ENCODE peak calls at places on chromosomes 13 and 19, in eight cellular contexts. K is stimulated activated CD8-positive, alpha-beta memory T cell treated with anti-CD3 and anti-CD28 coated beads, Interleukin-4, amount 100 ng/mL, for 24 hours; I is chondrocyte; Z is left cardiac atrium; J is stimulated activated CD4-positive, alpha-beta T cell treated with anti-CD3 and anti-CD28 coated beads, Interleukin-4, amount 100 ng/mL, for 1 hour; U is ELR; S is A549; A is tibial artery. N is an unnamed sample.

GRCh38 chr19:17873661-17874422 is 2.1 kb downstream of the SLC5A5 start:
- DNase-seq in A (no peak), J (peak), K (peak), Z (peak), I (no peak), S (peak), U (peak), N (no peak)

GRCh38 chr13:65638572-65639168 is 1591.5 kb downstream of the PCDH9 start:
- DNase-seq in S (peak), A (no peak), U (peak), Z (no peak), I (no peak), K (no peak), J (no peak), N (no peak)

GRCh38 chr19:12450817-12451216 is 10.0 kb upstream of the ZNF443 start:
- DNase-seq in J (no peak), S (no peak), A (no peak), U (no peak), I (no peak), Z (no peak), K (no peak), N (no peak)

GRCh38 chr19:34218818-34219164 is 35.6 kb upstream of the GARRE1 start:
- DNase-seq in J (no peak), S (no peak), U (no peak), I (no peak), A (no peak), Z (no peak), K (no peak), N (no peak)

GRCh38 chr19:5238700-5239099 is 101.9 kb downstream of the PTPRS start:
- DNase-seq in K (no peak), S (no peak), J (no peak), U (no peak), Z (no peak), A (no peak), I (no peak), N (no peak)

GRCh38 chr13:106083620-106084350 is 451.7 kb downstream of the EFNB2 start:
- DNase-seq in J (no peak), S (peak), Z (no peak), U (peak), A (no peak), I (no peak), K (no peak), N (no peak)

GRCh38 chr13:50309872-50310594 is 294.8 kb downstream of the KCNRG start:
- DNase-seq in A (no peak), U (no peak), K (no peak), S (no peak), I (no peak), J (no peak), Z (no peak), N (no peak)

GRCh38 chr13:46160474-46161066 is 21.4 kb downstream of the LCP1 start:
- DNase-seq in K (no peak), I (no peak), A (no peak), S (peak), Z (no peak), J (no peak), U (peak), N (no peak)

GRCh38 chr19:30882411-30883005 is 466.7 kb downstream of the TSHZ3 start:
- DNase-seq in I (no peak), K (no peak), J (no peak), S (no peak), Z (no peak), A (no peak), U (no peak), N (no peak)

GRCh38 chr13:67069117-67069767 is 160.9 kb downstream of the PCDH9 start:
- DNase-seq in U (peak), S (peak), A (no peak), J (no peak), K (no peak), I (no peak), Z (no peak), N (no peak)

GRCh38 chr19:58399903-58400637 is 4.6 kb downstream of the RNF225 start:
- DNase-seq in Z (no peak), J (no peak), A (peak), I (peak), U (no peak), S (no peak), K (no peak), N (no peak)

GRCh38 chr13:113502686-113503085 is 12.2 kb upstream of the DCUN1D2 start:
- DNase-seq in A (no peak), Z (no peak), S (no peak), J (no peak), I (no peak), K (no peak), U (no peak), N (no peak)

GRCh38 chr19:14536926-14537692 is 7.7 kb downstream of the TECR start:
- DNase-seq in Z (peak), A (peak), I (no peak), J (peak), U (peak), S (peak), K (peak), N (peak)

GRCh38 chr13:107370036-107370785 is 802.3 kb upstream of the ARGLU1 start:
- DNase-seq in I (no peak), K (no peak), Z (no peak), J (no peak), A (no peak), S (no peak), U (peak), N (no peak)

GRCh38 chr13:113105032-113105993 is at the start of gene F7:
- DNase-seq in A (no peak), U (no peak), J (no peak), K (no peak), S (peak), I (no peak), Z (no peak), N (no peak)

GRCh38 chr19:3500429-3501101 is at the start of gene DOHH:
- DNase-seq in Z (peak), K (peak), J (peak), U (peak), I (no peak), S (peak), A (peak), N (peak)

GRCh38 chr19:38932425-38933179 is 1.9 kb downstream of the MRPS12 start:
- DNase-seq in S (peak), K (no peak), J (peak), A (no peak), U (peak), I (peak), Z (no peak), N (no peak)

GRCh38 chr19:54160182-54160811 is 776 bp upstream of the LENG1 start:
- DNase-seq in U (peak), S (no peak), J (no peak), Z (no peak), I (no peak), K (no peak), A (no peak), N (no peak)

GRCh38 chr19:3852177-3852511 is 16.7 kb downstream of the ZFR2 start:
- DNase-seq in I (no peak), U (no peak), K (no peak), J (no peak), A (no peak), S (no peak), Z (no peak), N (no peak)

GRCh38 chr19:45922281-45922680 is 7.7 kb upstream of the NANOS2 start:
- DNase-seq in I (no peak), K (no peak), S (peak), Z (no peak), A (no peak), J (no peak), U (peak), N (no peak)

GRCh38 chr19:42184401-42184861 is 33.0 kb downstream of the DEDD2 start:
- DNase-seq in J (peak), K (peak), Z (peak), A (peak), U (peak), S (peak), I (no peak), N (peak)

GRCh38 chr19:38070573-38070972 is 153.4 kb downstream of the DPF1 start:
- DNase-seq in K (no peak), Z (no peak), J (no peak), U (peak), A (no peak), I (no peak), S (peak), N (no peak)

GRCh38 chr19:55626350-55626749 is 2.0 kb upstream of the ZNF784 start:
- DNase-seq in I (no peak), Z (no peak), K (no peak), U (no peak), S (no peak), J (no peak), A (no peak), N (no peak)

GRCh38 chr13:32528358-32528757 is 10.2 kb downstream of the N4BP2L2 start:
- DNase-seq in U (no peak), A (no peak), S (no peak), Z (no peak), K (no peak), I (no peak), J (no peak), N (no peak)

GRCh38 chr13:99626461-99627082 is 125.3 kb downstream of the TM9SF2 start:
- DNase-seq in U (peak), Z (no peak), K (no peak), A (no peak), I (no peak), J (no peak), S (no peak), N (no peak)

GRCh38 chr13:80452279-80452678 is 111.4 kb upstream of the SPRY2 start:
- DNase-seq in S (no peak), I (no peak), Z (no peak), U (no peak), K (no peak), J (no peak), A (no peak), N (no peak)

GRCh38 chr13:110912651-110913051 is 2.2 kb downstream of the ANKRD10 start:
- DNase-seq in I (no peak), J (no peak), A (no peak), U (peak), S (peak), Z (no peak), K (no peak), N (no peak)

GRCh38 chr13:19183676-19184075 is 2.1 kb upstream of the TUBA3C start:
- DNase-seq in A (no peak), K (no peak), U (no peak), Z (no peak), I (no peak), S (no peak), J (no peak), N (no peak)

GRCh38 chr19:53254451-53255341 is at the start of gene ZNF677:
- DNase-seq in K (peak), U (peak), A (peak), J (peak), Z (peak), S (no peak), I (peak), N (peak)

GRCh38 chr19:46791944-46792343 is 3.5 kb upstream of the SLC1A5 start:
- DNase-seq in I (no peak), Z (no peak), S (no peak), K (no peak), A (no peak), J (no peak), U (peak), N (no peak)

GRCh38 chr19:35006342-35006998 is 6.3 kb downstream of the GRAMD1A start:
- DNase-seq in K (no peak), I (no peak), S (peak), A (no peak), J (no peak), U (peak), Z (peak), N (no peak)

GRCh38 chr19:35272122-35272715 is 3.5 kb downstream of the USF2 start:
- DNase-seq in Z (no peak), U (no peak), A (no peak), S (no peak), K (no peak), J (no peak), I (no peak), N (no peak)

GRCh38 chr19:11203194-11204075 is 6.1 kb upstream of the KANK2 start:
- DNase-seq in K (no peak), A (peak), J (peak), Z (peak), I (no peak), U (peak), S (peak), N (peak)

GRCh38 chr19:53977429-53977990 is 13.9 kb upstream of the CACNG6 start:
- DNase-seq in A (peak), S (peak), J (peak), U (peak), Z (peak), I (no peak), K (no peak), N (peak)

GRCh38 chr19:46605356-46605821 is 4.3 kb downstream of the CALM3 start:
- DNase-seq in Z (peak), K (no peak), U (no peak), I (peak), S (no peak), J (no peak), A (peak), N (no peak)

GRCh38 chr13:104414181-104414580 is 1348.0 kb upstream of the SLC10A2 start:
- DNase-seq in U (no peak), Z (no peak), S (no peak), A (no peak), I (no peak), K (no peak), J (no peak), N (no peak)

GRCh38 chr19:17796013-17796837 is 1.3 kb downstream of the B3GNT3 start:
- DNase-seq in I (no peak), K (no peak), Z (no peak), A (no peak), S (peak), J (no peak), U (no peak), N (no peak)

GRCh38 chr19:50791594-50792245 is 1.5 kb downstream of the ACP4 start:
- DNase-seq in S (no peak), A (no peak), K (no peak), I (no peak), Z (no peak), J (no peak), U (peak), N (no peak)

GRCh38 chr19:34788074-34788473 is 15.1 kb upstream of the ZNF599 start:
- DNase-seq in A (no peak), U (no peak), S (no peak), Z (no peak), I (no peak), J (no peak), K (no peak), N (no peak)

GRCh38 chr13:50684366-50684765 is 159.1 kb downstream of the DLEU7 start:
- DNase-seq in I (no peak), J (no peak), Z (no peak), K (no peak), S (no peak), U (no peak), A (no peak), N (peak)

N was measured in left ventricle myocardium inferior.